ENCODE peak calls at places on chromosomes 5 and 9, in seven cellular contexts. W is NCI-H2107; R is head of caudate nucleus; K is T-helper 1 cell; D is activated T-cell treated with anti-CD3 and anti-CD28 coated beads, Interleukin-2, amount 50 U/mL, for 72 hours; Z is WTC11; Q is activated T-helper 1 cell treated with anti-CD3 and anti-CD28 coated beads, Interleukin-2, amount 50 U/mL, for 16 hours. C is an unnamed sample.

GRCh38 chr9:129628709-129629108 is 2.7 kb downstream of the NTMT1 start:
- DNase-seq in W (no peak), R (no peak), K (no peak), D (no peak), Z (no peak), Q (no peak), C (no peak)

GRCh38 chr9:75990181-75990580 is 99.7 kb downstream of the PCSK5 start:
- DNase-seq in W (no peak), R (no peak), K (no peak), D (no peak), Z (no peak), Q (no peak), C (no peak)

GRCh38 chr9:121498487-121499176 is 1.0 kb downstream of the GGTA1 start:
- DNase-seq in W (no peak), R (no peak), K (no peak), D (peak), Z (peak), Q (no peak), C (peak)

GRCh38 chr5:171989276-171989675 is 17.2 kb downstream of the FBXW11 start:
- DNase-seq in W (no peak), R (no peak), K (peak), D (peak), Z (no peak), Q (no peak), C (no peak)

GRCh38 chr9:35035851-35036701 is 36.3 kb downstream of the VCP start:
- DNase-seq in W (no peak), R (no peak), K (peak), D (peak), Z (peak), Q (peak), C (no peak)

GRCh38 chr9:76610009-76610352 is 151.0 kb downstream of the GCNT1 start:
- DNase-seq in W (no peak), R (peak), K (no peak), D (no peak), Z (no peak), Q (no peak), C (no peak)

GRCh38 chr5:146645382-146645781 is 129.4 kb upstream of the GPR151 start:
- DNase-seq in W (no peak), R (no peak), K (no peak), D (no peak), Z (no peak), Q (no peak), C (peak)

GRCh38 chr9:123756484-123757106 is 173.3 kb downstream of the DENND1A start:
- DNase-seq in W (no peak), R (no peak), K (no peak), D (no peak), Z (no peak), Q (no peak), C (peak)

GRCh38 chr9:126517751-126518261 is 95.9 kb upstream of the LMX1B start:
- DNase-seq in W (no peak), R (no peak), K (no peak), D (no peak), Z (no peak), Q (no peak), C (no peak)

GRCh38 chr9:69272212-69272611 is 52.8 kb upstream of the ENTREP1 start:
- DNase-seq in W (no peak), R (no peak), K (no peak), D (no peak), Z (no peak), Q (no peak), C (no peak)

GRCh38 chr5:81292130-81292529 is 9.3 kb upstream of the ZCCHC9 start:
- DNase-seq in W (no peak), R (no peak), K (no peak), D (no peak), Z (no peak), Q (no peak), C (no peak)

GRCh38 chr5:14806452-14806851 is 65.1 kb downstream of the ANKH start:
- DNase-seq in W (no peak), R (no peak), K (no peak), D (no peak), Z (no peak), Q (no peak), C (no peak)

GRCh38 chr9:123291736-123292135 is 23.4 kb upstream of the STRBP start:
- DNase-seq in W (no peak), R (no peak), K (no peak), D (no peak), Z (no peak), Q (no peak), C (no peak)